ENCODE peak calls at places on chromosomes 3 and 15, in eight cellular contexts. T is esophagus muscularis mucosa, F is lower leg skin, I is thoracic aorta, B is stomach, A is IMR-90, O is hepatocyte, E is foreskin fibroblast. M is an unnamed sample.

GRCh38 chr3:177431525-177432255 is 234.4 kb upstream of the TBL1XR1 start:
- DNase-seq in T (no peak), F (no peak), I (no peak), B (no peak), A (no peak), O (peak), E (peak), M (no peak)

GRCh38 chr15:32869814-32870213 is 152.0 kb downstream of the GREM1 start:
- DNase-seq in T (no peak), F (no peak), I (no peak), B (no peak), A (no peak), O (no peak), E (no peak), M (no peak)

GRCh38 chr15:74384566-74385441 is 17.4 kb upstream of the CYP11A1 start:
- DNase-seq in T (no peak), F (no peak), I (no peak), B (peak), A (no peak), O (no peak), E (no peak), M (no peak)

GRCh38 chr15:50458713-50459112 is 34.5 kb downstream of the USP8 start:
- DNase-seq in T (no peak), F (no peak), I (no peak), B (no peak), A (no peak), O (no peak), E (no peak), M (no peak)

GRCh38 chr3:112789787-112790186 is 56.9 kb downstream of the CD200R1L start:
- DNase-seq in T (no peak), F (no peak), I (no peak), B (no peak), A (peak), O (no peak), E (peak), M (no peak)

GRCh38 chr3:100759162-100759561 is 49.9 kb downstream of the TFG start:
- DNase-seq in T (no peak), F (no peak), I (no peak), B (no peak), A (no peak), O (no peak), E (no peak), M (no peak)

GRCh38 chr3:54957711-54958110 is 29.9 kb upstream of the LRTM1 start:
- DNase-seq in T (no peak), F (no peak), I (no peak), B (no peak), A (peak), O (no peak), E (peak), M (no peak)

GRCh38 chr3:37114251-37115145 is 59.9 kb downstream of the LRRFIP2 start:
- DNase-seq in T (no peak), F (no peak), I (no peak), B (no peak), A (peak), O (no peak), E (peak), M (no peak)

GRCh38 chr15:83046558-83047127 is 20.4 kb downstream of the BTBD1 start:
- DNase-seq in T (no peak), F (no peak), I (no peak), B (no peak), A (peak), O (no peak), E (peak), M (no peak)

GRCh38 chr3:126191246-126191645 is 10.9 kb upstream of the ALDH1L1 start:
- DNase-seq in T (peak), F (no peak), I (no peak), B (no peak), A (no peak), O (no peak), E (no peak), M (no peak)

GRCh38 chr3:126666600-126667528 is 11.9 kb upstream of the TXNRD3 start:
- DNase-seq in T (peak), F (no peak), I (no peak), B (no peak), A (no peak), O (no peak), E (no peak), M (peak)

GRCh38 chr15:78457101-78457500 is 19.1 kb downstream of the IREB2 start:
- DNase-seq in T (no peak), F (no peak), I (no peak), B (no peak), A (peak), O (no peak), E (peak), M (no peak)

GRCh38 chr3:16816048-16816780 is 68.5 kb upstream of the PLCL2 start:
- DNase-seq in T (peak), F (no peak), I (no peak), B (no peak), A (no peak), O (no peak), E (peak), M (no peak)

GRCh38 chr3:62601238-62601856 is 228.0 kb upstream of the FEZF2 start:
- DNase-seq in T (no peak), F (peak), I (no peak), B (no peak), A (peak), O (no peak), E (peak), M (no peak)

GRCh38 chr15:65133550-65134200 is at the start of gene PDCD7:
- DNase-seq in T (peak), F (peak), I (peak), B (peak), A (peak), O (peak), E (peak), M (peak)

GRCh38 chr3:10945683-10946287 is 46.8 kb upstream of the SLC6A1 start:
- DNase-seq in T (no peak), F (no peak), I (peak), B (peak), A (peak), O (peak), E (peak), M (no peak)

GRCh38 chr3:43773273-43774104 is 82.8 kb downstream of the ABHD5 start:
- DNase-seq in T (no peak), F (no peak), I (no peak), B (peak), A (peak), O (no peak), E (peak), M (no peak)

GRCh38 chr3:73453676-73454075 is 171.1 kb downstream of the PDZRN3 start:
- DNase-seq in T (no peak), F (no peak), I (no peak), B (no peak), A (peak), O (no peak), E (peak), M (no peak)

GRCh38 chr3:127177226-127177625 is 15.7 kb upstream of the PRR23E start:
- DNase-seq in T (no peak), F (peak), I (no peak), B (peak), A (no peak), O (no peak), E (no peak), M (peak)

GRCh38 chr3:182760576-182761164 is 32.6 kb upstream of the ATP11B start:
- DNase-seq in T (no peak), F (no peak), I (no peak), B (peak), A (no peak), O (peak), E (no peak), M (no peak)

GRCh38 chr3:172154768-172155649 is 115.6 kb downstream of the FNDC3B start:
- DNase-seq in T (no peak), F (no peak), I (no peak), B (no peak), A (no peak), O (no peak), E (no peak), M (no peak)

GRCh38 chr3:174051191-174051590 is 653.6 kb downstream of the NLGN1 start:
- DNase-seq in T (no peak), F (no peak), I (no peak), B (no peak), A (no peak), O (no peak), E (no peak), M (no peak)

GRCh38 chr3:128584412-128585020 is 66.1 kb downstream of the RPN1 start:
- DNase-seq in T (no peak), F (peak), I (peak), B (peak), A (peak), O (peak), E (peak), M (peak)

GRCh38 chr3:123803521-123803920 is 80.6 kb downstream of the MYLK start:
- DNase-seq in T (no peak), F (no peak), I (no peak), B (no peak), A (no peak), O (no peak), E (no peak), M (no peak)

GRCh38 chr3:123804676-123805075 is 79.5 kb downstream of the MYLK start:
- DNase-seq in T (no peak), F (no peak), I (no peak), B (no peak), A (no peak), O (no peak), E (no peak), M (peak)

GRCh38 chr3:123807820-123808219 is 76.3 kb downstream of the MYLK start:
- DNase-seq in T (no peak), F (no peak), I (no peak), B (no peak), A (no peak), O (no peak), E (no peak), M (peak)

GRCh38 chr3:123808812-123809211 is 75.3 kb downstream of the MYLK start:
- DNase-seq in T (no peak), F (no peak), I (no peak), B (no peak), A (no peak), O (no peak), E (no peak), M (no peak)

DNA sequence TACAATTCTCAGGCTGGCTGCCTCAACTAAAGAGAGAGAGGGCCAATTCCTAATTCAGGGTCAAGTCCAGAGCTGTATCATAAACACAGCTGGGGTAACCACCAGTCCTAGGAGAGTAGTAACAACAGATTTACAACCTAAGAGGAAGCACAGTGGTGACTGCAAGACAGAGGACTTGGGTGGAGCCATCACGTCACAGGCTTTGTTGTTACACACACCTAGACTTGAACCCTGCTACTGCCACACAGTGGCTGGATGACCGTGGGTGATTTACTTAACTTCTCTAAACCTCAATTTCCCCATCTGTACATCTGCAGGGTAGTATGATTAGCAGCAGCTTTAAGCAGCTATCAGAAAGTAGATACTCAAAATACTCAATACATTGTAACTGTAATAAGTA is 78.6 kb downstream of the MYLK start:
- DNase-seq in T (no peak), F (no peak), I (no peak), B (no peak), A (no peak), O (no peak), E (no peak), M (peak)
- TF ChIP-seq CTCF in T (no peak), F (no peak), I (no peak), B (no peak), A (no peak), O (no peak), E (no peak), M (no peak)

DNA sequence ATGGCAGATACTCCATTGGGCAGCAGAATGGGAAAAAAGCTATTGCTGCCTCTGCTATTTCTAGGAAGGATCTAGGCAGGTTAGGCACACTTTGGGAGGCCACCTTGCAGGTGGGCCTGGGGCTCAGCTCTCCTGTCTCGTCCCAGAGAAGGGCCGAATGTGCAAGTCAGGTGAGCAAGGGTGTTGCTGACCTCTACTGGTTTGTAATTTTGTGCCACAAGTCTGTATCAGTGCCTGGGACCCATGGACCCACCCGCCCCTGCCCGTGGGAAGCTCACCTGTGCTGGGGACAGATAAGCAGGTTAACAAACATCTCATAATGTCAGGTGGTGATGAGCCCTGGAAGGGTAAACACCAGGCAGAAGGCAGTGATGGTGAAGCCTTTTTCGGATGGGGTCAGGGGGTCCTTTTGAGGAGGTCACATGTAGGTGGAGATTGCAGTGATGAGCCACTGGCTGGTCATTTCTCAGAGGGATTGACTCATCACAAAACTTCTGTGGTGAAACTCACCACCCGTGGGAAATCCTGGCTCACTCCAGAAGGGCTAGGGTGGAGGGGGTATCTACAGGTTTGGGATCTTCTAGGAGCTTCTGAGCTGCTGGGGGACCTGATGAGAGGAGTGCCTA is 161.3 kb downstream of the KLF13 start:
- DNase-seq in T (peak), F (peak), I (no peak), B (peak), A (peak), O (no peak), E (peak), M (peak)
- TF ChIP-seq CTCF in T (no peak), F (no peak), I (no peak), B (no peak), A (peak), O (no peak), E (no peak), M (no peak)

DNA sequence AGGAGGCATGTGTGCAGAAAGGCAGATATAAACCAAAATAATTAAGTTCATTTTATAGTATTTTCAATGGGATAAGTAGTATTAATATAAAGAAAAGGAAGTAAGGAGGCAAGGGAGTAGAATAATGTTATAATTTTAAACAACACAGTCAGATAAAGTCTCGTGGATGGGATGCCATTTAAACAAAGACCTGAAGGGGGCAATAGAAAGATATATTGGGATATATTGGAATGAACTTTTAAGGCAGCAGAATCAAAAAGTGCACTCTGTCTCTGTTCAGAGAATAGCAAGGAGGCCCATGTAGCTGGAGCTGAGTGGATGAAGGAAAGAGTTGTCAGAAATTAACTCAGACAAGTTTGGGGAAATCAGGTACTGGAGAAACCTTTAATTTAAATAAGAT is 158.7 kb downstream of the CGGBP1 start:
- DNase-seq in T (no peak), F (no peak), I (no peak), B (no peak), A (no peak), O (peak), E (no peak), M (no peak)
- TF ChIP-seq CTCF in T (no peak), F (no peak), I (no peak), B (no peak), A (peak), O (peak), E (no peak), M (peak)

DNA sequence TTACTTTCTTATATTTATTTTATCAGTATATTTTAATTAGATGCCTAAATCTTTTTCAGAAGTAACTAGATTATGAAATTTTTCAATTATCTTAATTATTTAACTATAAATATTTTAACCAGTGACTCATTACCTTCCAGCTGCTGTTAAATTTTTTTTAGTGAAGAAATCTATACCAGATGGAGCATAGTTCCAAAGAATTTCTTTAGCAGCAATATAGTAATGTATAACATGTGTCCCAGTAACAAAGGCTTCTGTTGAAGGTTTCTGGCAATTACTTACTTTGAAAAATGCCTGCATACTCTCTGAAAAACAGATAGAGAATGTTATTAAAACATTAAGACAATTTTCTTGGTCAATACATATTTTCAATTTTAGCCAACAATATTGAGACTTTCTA is 45.1 kb upstream of the CP start:
- DNase-seq in T (no peak), F (no peak), I (no peak), B (no peak), A (peak), O (no peak), E (peak), M (no peak)
- TF ChIP-seq CTCF in T (no peak), F (no peak), I (no peak), B (no peak), A (no peak), O (no peak), E (no peak), M (no peak)

GRCh38 chr15:27865323-27865922 is 233.7 kb downstream of the OCA2 start:
- DNase-seq in T (peak), F (no peak), I (no peak), B (no peak), A (no peak), O (no peak), E (no peak), M (peak)
- TF ChIP-seq CTCF in T (no peak), F (no peak), I (no peak), B (no peak), A (no peak), O (no peak), E (no peak), M (no peak)

GRCh38 chr3:8900065-8900464 is 63.2 kb downstream of the RAD18 start:
- DNase-seq in T (no peak), F (no peak), I (no peak), B (no peak), A (peak), O (no peak), E (no peak), M (no peak)
- TF ChIP-seq CTCF in T (no peak), F (no peak), I (no peak), B (no peak), A (peak), O (no peak), E (no peak), M (peak)

GRCh38 chr3:8336456-8336855 is 165.2 kb upstream of the LMCD1 start:
- DNase-seq in T (no peak), F (no peak), I (no peak), B (no peak), A (no peak), O (no peak), E (no peak), M (no peak)
- TF ChIP-seq CTCF in T (no peak), F (no peak), I (no peak), B (no peak), A (peak), O (no peak), E (peak), M (peak)

GRCh38 chr15:99962006-99962561 is 228.8 kb upstream of the LYSMD4 start:
- DNase-seq in T (peak), F (peak), I (no peak), B (no peak), A (no peak), O (no peak), E (no peak), M (peak)

GRCh38 chr15:99958426-99959097 is 225.3 kb upstream of the LYSMD4 start:
- DNase-seq in T (peak), F (peak), I (no peak), B (no peak), A (no peak), O (no peak), E (no peak), M (no peak)

GRCh38 chr15:99963096-99963825 is 230.0 kb upstream of the LYSMD4 start:
- DNase-seq in T (peak), F (peak), I (no peak), B (no peak), A (no peak), O (no peak), E (peak), M (peak)

GRCh38 chr15:99963976-99964375 is 230.7 kb upstream of the LYSMD4 start:
- DNase-seq in T (peak), F (peak), I (no peak), B (no peak), A (no peak), O (no peak), E (no peak), M (peak)

DNA sequence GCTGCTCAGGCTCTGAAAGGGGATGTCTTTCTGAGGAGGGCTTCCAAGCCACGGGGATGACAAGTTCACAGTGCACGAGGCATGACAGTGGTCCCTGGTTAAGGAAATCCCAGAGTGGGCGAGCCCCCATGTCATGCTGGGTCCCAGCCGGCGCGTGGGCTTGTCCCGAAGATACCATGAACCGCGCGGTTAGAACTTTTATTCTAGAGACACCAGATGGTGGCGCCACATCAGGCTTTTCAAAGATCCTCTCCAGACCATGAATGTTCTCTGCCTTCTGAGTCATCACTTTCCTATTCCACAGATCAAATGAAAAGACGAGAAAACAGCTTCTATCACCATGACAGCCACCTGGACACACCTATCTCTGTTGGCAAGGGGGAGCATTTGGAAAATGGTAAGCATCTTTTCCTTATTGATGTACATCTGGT is 227.8 kb upstream of the LYSMD4 start:
- DNase-seq in T (peak), F (peak), I (no peak), B (no peak), A (no peak), O (peak), E (no peak), M (peak)
- TF ChIP-seq CTCF in T (peak), F (no peak), I (no peak), B (no peak), A (peak), O (peak), E (no peak), M (peak)

M was measured in osteocyte.